ENCODE peak calls at places on chromosomes 4 and X, in seven cellular contexts. Y, D, S, W, G, C and E are unnamed samples.
A peak's percentile ranks its signal among the peaks of the same experiment; 100 is the strongest.

GRCh38 chrX:151754042-151754419 is 19.5 kb downstream of the CNGA2 start:
- DNase-seq in Y (peak; percentile 13), D (no peak), S (peak; percentile 76), W (peak; percentile 1), G (no peak), C (no peak), E (peak; percentile 72)

GRCh38 chrX:126770179-126770578 is 49.4 kb upstream of the PRR32 start:
- DNase-seq in Y (peak; percentile 18), D (no peak), S (no peak), W (peak; percentile 6), G (no peak), C (no peak), E (peak; percentile 4)

GRCh38 chr4:123418486-123418931 is 21.9 kb downstream of the SPRY1 start:
- DNase-seq in Y (peak; percentile 52), D (no peak), S (peak; percentile 94), W (peak; percentile 14), G (no peak), C (no peak), E (peak; percentile 97)

GRCh38 chr4:185286571-185286970 is 77.2 kb downstream of the SNX25 start:
- DNase-seq in Y (no peak), D (no peak), S (no peak), W (no peak), G (no peak), C (no peak), E (no peak)

GRCh38 chr4:150514709-150515108 is 67.2 kb upstream of the MAB21L2 start:
- DNase-seq in Y (no peak), D (no peak), S (no peak), W (no peak), G (no peak), C (no peak), E (no peak)

GRCh38 chrX:13491061-13491460 is 78.3 kb upstream of the EGFL6 start:
- DNase-seq in Y (no peak), D (no peak), S (no peak), W (no peak), G (no peak), C (no peak), E (no peak)

GRCh38 chr4:8213121-8213520 is 14.0 kb downstream of the SH3TC1 start:
- DNase-seq in Y (no peak), D (no peak), S (no peak), W (no peak), G (no peak), C (no peak), E (no peak)

GRCh38 chrX:150200361-150200760 is 162.8 kb upstream of the MAMLD1 start:
- DNase-seq in Y (no peak), D (no peak), S (no peak), W (no peak), G (no peak), C (no peak), E (no peak)

GRCh38 chr4:15695240-15695699 is 7.6 kb upstream of the BST1 start:
- DNase-seq in Y (no peak), D (no peak), S (peak; percentile 98), W (peak; percentile 42), G (no peak), C (no peak), E (peak; percentile 90)

GRCh38 chr4:174855043-174855442 is 26.0 kb upstream of the GLRA3 start:
- DNase-seq in Y (no peak), D (no peak), S (no peak), W (no peak), G (no peak), C (no peak), E (no peak)

GRCh38 chr4:158051401-158052235 is 121.2 kb downstream of the GASK1B start:
- DNase-seq in Y (no peak), D (peak; percentile 6), S (peak; percentile 90), W (no peak), G (peak; percentile 36), C (no peak), E (peak; percentile 97)

GRCh38 chrX:24148535-24149345 is 789 bp upstream of the ZFX start:
- DNase-seq in Y (no peak), D (no peak), S (peak; percentile 48), W (no peak), G (no peak), C (no peak), E (peak; percentile 64)

GRCh38 chrX:48573690-48574269 is 504 bp upstream of the RBM3 start:
- DNase-seq in Y (no peak), D (no peak), S (peak; percentile 21), W (peak; percentile 6), G (peak; percentile 61), C (no peak), E (no peak)

GRCh38 chrX:100994352-100995281 is 25.1 kb downstream of the ARL13A start:
- DNase-seq in Y (no peak), D (no peak), S (peak; percentile 9), W (peak; percentile 16), G (no peak), C (peak; percentile 1), E (peak; percentile 75)

GRCh38 chr4:104901438-104901837 is 245.2 kb upstream of the TET2 start:
- DNase-seq in Y (no peak), D (no peak), S (peak; percentile 71), W (no peak), G (no peak), C (no peak), E (no peak)

GRCh38 chr4:7988437-7988836 is 48.8 kb upstream of the AFAP1 start:
- DNase-seq in Y (no peak), D (no peak), S (no peak), W (no peak), G (no peak), C (no peak), E (peak; percentile 77)

GRCh38 chrX:149571770-149572169 is 15.5 kb downstream of the MAGEA9B start:
- DNase-seq in Y (no peak), D (no peak), S (no peak), W (no peak), G (no peak), C (no peak), E (no peak)

GRCh38 chrX:107747596-107748161 is 27.9 kb downstream of the TSC22D3 start:
- DNase-seq in Y (peak; percentile 55), D (no peak), S (peak; percentile 51), W (peak; percentile 17), G (peak; percentile 40), C (no peak), E (peak; percentile 74)

GRCh38 chr4:7422898-7423180 is 11.9 kb downstream of the PSAPL1 start:
- DNase-seq in Y (no peak), D (no peak), S (no peak), W (no peak), G (no peak), C (no peak), E (no peak)

GRCh38 chrX:40303256-40304077 is 205.7 kb upstream of the BCOR start:
- DNase-seq in Y (no peak), D (no peak), S (no peak), W (no peak), G (no peak), C (no peak), E (no peak)

GRCh38 chr4:181756451-181756850 is 486.8 kb upstream of the TENM3 start:
- DNase-seq in Y (no peak), D (no peak), S (no peak), W (no peak), G (no peak), C (no peak), E (no peak)

GRCh38 chr4:78155616-78156105 is 98.5 kb downstream of the FRAS1 start:
- DNase-seq in Y (peak; percentile 8), D (no peak), S (peak; percentile 84), W (no peak), G (no peak), C (no peak), E (peak; percentile 75)

GRCh38 chr4:5719329-5720055 is 8.5 kb downstream of the EVC start:
- DNase-seq in Y (no peak), D (no peak), S (no peak), W (no peak), G (no peak), C (no peak), E (peak; percentile 28)

GRCh38 chrX:20829665-20830481 is 544.3 kb upstream of the CNKSR2 start:
- DNase-seq in Y (no peak), D (no peak), S (peak; percentile 14), W (no peak), G (no peak), C (no peak), E (peak; percentile 38)

GRCh38 chr4:64940698-64941097 is 531.4 kb upstream of the TECRL start:
- DNase-seq in Y (no peak), D (no peak), S (peak; percentile 84), W (no peak), G (no peak), C (no peak), E (peak; percentile 30)

GRCh38 chr4:53937918-53938317 is 126.5 kb downstream of the CHIC2 start:
- DNase-seq in Y (no peak), D (peak; percentile 24), S (peak; percentile 89), W (no peak), G (no peak), C (no peak), E (peak; percentile 93)

GRCh38 chr4:94763005-94763404 is 5.2 kb downstream of the BMPR1B start:
- DNase-seq in Y (no peak), D (no peak), S (no peak), W (no peak), G (no peak), C (no peak), E (no peak)

GRCh38 chrX:40158036-40158706 is 60.4 kb upstream of the BCOR start:
- DNase-seq in Y (no peak), D (no peak), S (no peak), W (no peak), G (peak; percentile 63), C (no peak), E (peak; percentile 39)

GRCh38 chr4:17064959-17065358 is 166.5 kb upstream of the LDB2 start:
- DNase-seq in Y (no peak), D (no peak), S (no peak), W (no peak), G (no peak), C (no peak), E (peak; percentile 61)

GRCh38 chr4:77818667-77819408 is at the start of gene CNOT6L:
- DNase-seq in Y (peak; percentile 65), D (peak; percentile 13), S (peak; percentile 74), W (peak; percentile 50), G (peak; percentile 89), C (peak; percentile 77), E (peak; percentile 83)

GRCh38 chrX:1394731-1395501 is 3.0 kb upstream of the SLC25A6 start:
- DNase-seq in Y (no peak), D (no peak), S (no peak), W (no peak), G (peak; percentile 37), C (no peak), E (no peak)

GRCh38 chr4:166458756-166459155 is 585.7 kb downstream of the TLL1 start:
- DNase-seq in Y (no peak), D (no peak), S (peak; percentile 16), W (no peak), G (no peak), C (no peak), E (peak; percentile 18)

GRCh38 chr4:89213382-89213701 is 94.3 kb downstream of the GPRIN3 start:
- DNase-seq in Y (peak; percentile 26), D (no peak), S (no peak), W (no peak), G (no peak), C (no peak), E (no peak)